ENCODE peak calls at places on chromosomes 2 and 18, in ten cellular contexts. F, U, Y, J, C, P, V, I, N and H are unnamed samples.

GRCh38 chr2:144183744-144184143 is 336.2 kb downstream of the ZEB2 start:
- DNase-seq in V (no peak), P (peak), Y (peak), J (peak), I (no peak), C (peak), N (peak), F (no peak), U (no peak), H (no peak)

GRCh38 chr2:176612736-176613135 is 343.5 kb downstream of the MTX2 start:
- DNase-seq in J (no peak), I (peak), P (peak), F (no peak), Y (no peak), C (no peak), V (no peak), U (no peak), N (no peak), H (no peak)

GRCh38 chr2:61670591-61671503 is 132.7 kb upstream of the XPO1 start:
- DNase-seq in F (peak), C (peak), V (no peak), N (peak), P (peak), I (peak), U (peak), Y (no peak), J (no peak), H (no peak)

GRCh38 chr2:229071292-229071976 is 199.7 kb downstream of the PID1 start:
- DNase-seq in I (no peak), P (no peak), F (no peak), Y (no peak), N (no peak), C (no peak), J (no peak), V (no peak), U (peak), H (no peak)

GRCh38 chr2:128448331-128449225 is 129.9 kb upstream of the HS6ST1 start:
- DNase-seq in V (peak), P (no peak), N (no peak), U (no peak), F (no peak), J (no peak), C (no peak), I (no peak), Y (no peak), H (peak)

GRCh38 chr2:44169155-44169898 is 652 bp downstream of the PPM1B start:
- DNase-seq in C (peak), J (peak), Y (peak), P (peak), F (peak), U (peak), V (no peak), I (peak), N (peak), H (peak)

GRCh38 chr2:8168876-8169275 is 513.0 kb upstream of the ID2 start:
- DNase-seq in U (peak), C (no peak), J (no peak), F (no peak), V (no peak), N (peak), P (no peak), Y (no peak), I (no peak), H (no peak)

GRCh38 chr2:120346667-120347358 is 877 bp downstream of the INHBB start:
- DNase-seq in I (peak), C (no peak), V (no peak), F (no peak), Y (no peak), P (peak), J (no peak), U (peak), N (peak), H (no peak)

GRCh38 chr2:138217975-138218773 is 253.9 kb downstream of the HNMT start:
- DNase-seq in N (no peak), F (no peak), P (no peak), U (no peak), Y (no peak), I (no peak), J (no peak), V (no peak), C (no peak), H (no peak)

GRCh38 chr2:177275671-177276070 is 11.1 kb upstream of the NFE2L2 start:
- DNase-seq in J (no peak), I (no peak), C (no peak), Y (no peak), U (peak), V (no peak), F (no peak), P (no peak), N (peak), H (no peak)

GRCh38 chr2:182522930-182523541 is 96.2 kb upstream of the PDE1A start:
- DNase-seq in F (no peak), N (no peak), V (no peak), P (no peak), J (peak), C (no peak), Y (no peak), U (no peak), I (no peak), H (no peak)

GRCh38 chr2:142617461-142617860 is 260.0 kb upstream of the KYNU start:
- DNase-seq in N (no peak), C (no peak), P (no peak), Y (no peak), U (no peak), J (no peak), I (peak), F (no peak), V (no peak), H (no peak)

GRCh38 chr2:233358864-233359386 is 4.6 kb downstream of the DGKD start:
- DNase-seq in I (no peak), Y (no peak), J (no peak), V (no peak), C (no peak), U (no peak), F (no peak), N (no peak), P (no peak), H (no peak)

GRCh38 chr2:208025814-208026184 is 472 bp upstream of the PLEKHM3 start:
- DNase-seq in Y (peak), C (peak), F (no peak), I (no peak), P (no peak), U (no peak), J (no peak), N (no peak), V (no peak), H (no peak)

GRCh38 chr2:216181351-216181750 is 72.2 kb downstream of the XRCC5 start:
- DNase-seq in V (no peak), N (no peak), C (no peak), J (no peak), I (no peak), F (no peak), Y (no peak), P (peak), U (no peak), H (no peak)

GRCh38 chr2:26696352-26696816 is 3.9 kb downstream of the KCNK3 start:
- DNase-seq in V (no peak), F (no peak), U (peak), J (no peak), P (peak), N (peak), Y (no peak), C (no peak), I (peak), H (no peak)

GRCh38 chr2:189783451-189783926 is 650 bp downstream of the ORMDL1 start:
- DNase-seq in N (peak), I (no peak), V (no peak), J (no peak), F (no peak), P (no peak), U (peak), C (peak), Y (no peak), H (no peak)

GRCh38 chr2:17879137-17879912 is 858 bp downstream of the KCNS3 start:
- DNase-seq in C (no peak), J (peak), P (peak), V (peak), U (peak), N (peak), I (peak), Y (no peak), F (peak), H (no peak)

GRCh38 chr2:234840336-234840735 is 111.5 kb upstream of the SH3BP4 start:
- DNase-seq in Y (no peak), J (peak), N (peak), C (no peak), I (peak), V (no peak), F (no peak), P (peak), U (peak), H (no peak)

GRCh38 chr2:178101321-178102079 is 10.7 kb upstream of the RBM45 start:
- DNase-seq in C (no peak), N (peak), I (peak), U (no peak), P (no peak), F (no peak), Y (no peak), V (no peak), J (no peak), H (no peak)

GRCh38 chr2:46144133-46144800 is 152.9 kb upstream of the EPAS1 start:
- DNase-seq in C (no peak), P (no peak), U (no peak), I (no peak), J (no peak), V (no peak), N (no peak), Y (no peak), F (no peak), H (no peak)

GRCh38 chr2:70897203-70897976 is 38.3 kb upstream of the ATP6V1B1 start:
- DNase-seq in Y (no peak), V (no peak), J (no peak), U (no peak), I (no peak), N (no peak), C (no peak), F (no peak), P (no peak), H (peak)

GRCh38 chr2:236507393-236508085 is 62.1 kb upstream of the ACKR3 start:
- DNase-seq in Y (peak), F (no peak), C (no peak), P (peak), N (no peak), J (peak), U (peak), V (no peak), I (peak), H (peak)

GRCh38 chr2:121236650-121237049 is 48.4 kb downstream of the TFCP2L1 start:
- DNase-seq in Y (no peak), I (no peak), P (no peak), J (no peak), C (no peak), V (no peak), N (no peak), F (no peak), U (no peak), H (no peak)

GRCh38 chr2:134774074-134774742 is 55.4 kb upstream of the TMEM163 start:
- DNase-seq in V (no peak), Y (no peak), F (no peak), P (peak), N (peak), C (no peak), U (peak), I (peak), J (no peak), H (no peak)

GRCh38 chr2:134774786-134775641 is 56.2 kb upstream of the TMEM163 start:
- DNase-seq in Y (no peak), N (no peak), J (no peak), I (peak), F (no peak), V (no peak), P (no peak), C (no peak), U (peak), H (no peak)

GRCh38 chr2:134773372-134774073 is 54.7 kb upstream of the TMEM163 start:
- DNase-seq in V (no peak), J (peak), F (no peak), C (no peak), I (no peak), N (no peak), Y (no peak), P (no peak), U (peak), H (no peak)

GRCh38 chr2:134772493-134773169 is 53.8 kb upstream of the TMEM163 start:
- DNase-seq in P (no peak), F (no peak), U (no peak), J (no peak), Y (no peak), C (no peak), N (no peak), I (peak), V (no peak), H (no peak)

GRCh38 chr2:134771313-134771801 is 52.6 kb upstream of the TMEM163 start:
- DNase-seq in P (no peak), J (no peak), N (no peak), F (no peak), I (no peak), V (no peak), C (no peak), Y (no peak), U (no peak), H (no peak)
- TF ChIP-seq CTCF in P (no peak), J (no peak), N (no peak), F (no peak), I (no peak), V (no peak), C (no peak), Y (no peak), U (no peak), H (no peak)

DNA sequence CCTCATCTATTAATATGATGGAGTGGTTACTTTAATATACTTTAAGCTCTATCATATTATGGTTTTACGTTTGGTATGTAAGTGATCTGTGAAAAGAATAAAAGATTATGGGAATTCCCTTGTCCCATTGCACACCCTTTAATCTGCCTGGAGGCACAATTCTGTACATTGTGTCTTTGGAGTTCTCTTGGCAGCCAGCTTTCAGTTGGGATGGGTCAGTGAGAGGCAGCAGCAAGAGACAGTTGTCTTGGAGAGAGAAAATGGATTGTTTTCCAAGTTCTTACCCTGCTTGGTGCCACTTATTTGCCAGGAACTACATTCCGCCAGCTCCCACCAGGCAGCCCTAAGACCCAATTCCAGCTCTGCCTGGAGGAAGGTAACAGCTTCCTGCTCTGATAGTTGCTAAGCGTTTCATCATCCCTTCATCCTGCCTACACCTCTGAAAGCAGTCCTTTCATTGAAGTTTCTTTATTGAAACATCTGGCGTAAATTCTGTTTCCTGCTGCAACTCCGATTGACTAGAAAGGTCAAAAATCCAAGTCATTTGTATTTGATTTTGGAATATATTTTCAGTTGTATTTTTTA is 365.2 kb downstream of the AKAIN1 start:
- DNase-seq in Y (no peak), U (no peak), P (no peak), C (no peak), I (peak), F (no peak), N (no peak), V (no peak), J (peak), H (no peak)
- TF ChIP-seq CTCF in Y (no peak), U (no peak), P (no peak), C (no peak), I (no peak), F (no peak), N (no peak), V (no peak), J (no peak), H (no peak)

DNA sequence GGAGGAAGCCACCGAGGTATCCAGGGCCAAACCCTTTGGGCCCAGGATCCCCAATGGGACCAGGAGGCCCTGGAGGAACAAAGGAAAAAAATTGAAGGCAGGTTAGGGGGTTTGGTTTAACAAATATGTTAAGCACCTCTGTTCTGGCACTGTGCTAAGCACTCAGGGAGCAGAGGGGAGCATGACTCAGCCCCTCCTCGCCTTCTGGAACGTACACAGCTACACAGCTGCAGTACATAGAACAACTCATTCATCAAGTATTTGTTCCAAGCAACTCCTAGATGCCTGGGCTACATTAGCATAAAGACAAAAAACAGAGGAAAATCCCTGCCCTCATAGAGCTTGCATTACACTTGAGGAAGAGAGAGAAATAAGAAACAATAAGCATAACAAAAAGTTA is 153.6 kb downstream of the COL4A4 start:
- DNase-seq in I (peak), Y (no peak), V (no peak), J (no peak), C (no peak), N (peak), U (peak), P (no peak), F (no peak), H (no peak)
- TF ChIP-seq CTCF in I (no peak), Y (no peak), V (no peak), J (no peak), C (no peak), N (no peak), U (no peak), P (no peak), F (no peak), H (no peak)

GRCh38 chr2:191869178-191869577 is 22.3 kb upstream of the CAVIN2 start:
- DNase-seq in C (peak), I (peak), J (peak), V (no peak), Y (no peak), U (no peak), P (peak), F (no peak), N (peak), H (no peak)
- TF ChIP-seq CTCF in C (peak), I (peak), J (peak), V (no peak), Y (no peak), U (peak), P (peak), F (no peak), N (peak), H (peak)

GRCh38 chr2:171728989-171729951 is 42.0 kb downstream of the DYNC1I2 start:
- DNase-seq in Y (no peak), C (no peak), V (no peak), F (no peak), I (no peak), J (no peak), N (no peak), P (no peak), U (no peak), H (no peak)
- TF ChIP-seq CTCF in Y (no peak), C (no peak), V (no peak), F (no peak), I (no peak), J (no peak), N (no peak), P (no peak), U (no peak), H (no peak)

DNA sequence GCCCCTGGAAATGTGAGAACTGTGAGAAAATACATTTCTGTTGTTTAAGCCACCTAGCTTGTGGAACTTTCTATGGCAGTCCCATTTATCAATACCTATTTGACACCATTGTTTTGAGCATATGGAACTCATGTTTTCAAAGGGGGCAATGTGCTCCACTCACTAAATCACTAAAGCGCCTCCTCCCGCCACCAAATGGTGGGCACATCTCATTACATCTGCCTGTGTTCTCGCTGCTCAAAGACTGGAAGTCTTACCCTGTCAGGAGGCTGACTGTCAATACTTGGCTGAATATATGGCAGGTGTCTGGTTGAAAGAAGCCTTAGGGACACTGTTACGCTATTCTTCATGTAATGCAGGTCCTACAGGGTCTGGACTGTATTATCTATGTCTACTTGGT is 767.7 kb downstream of the TSN start:
- DNase-seq in Y (no peak), J (no peak), I (no peak), C (no peak), N (no peak), V (no peak), P (no peak), F (no peak), U (no peak), H (no peak)
- TF ChIP-seq CTCF in Y (no peak), J (no peak), I (no peak), C (no peak), N (no peak), V (no peak), P (no peak), F (no peak), U (no peak), H (no peak)

DNA sequence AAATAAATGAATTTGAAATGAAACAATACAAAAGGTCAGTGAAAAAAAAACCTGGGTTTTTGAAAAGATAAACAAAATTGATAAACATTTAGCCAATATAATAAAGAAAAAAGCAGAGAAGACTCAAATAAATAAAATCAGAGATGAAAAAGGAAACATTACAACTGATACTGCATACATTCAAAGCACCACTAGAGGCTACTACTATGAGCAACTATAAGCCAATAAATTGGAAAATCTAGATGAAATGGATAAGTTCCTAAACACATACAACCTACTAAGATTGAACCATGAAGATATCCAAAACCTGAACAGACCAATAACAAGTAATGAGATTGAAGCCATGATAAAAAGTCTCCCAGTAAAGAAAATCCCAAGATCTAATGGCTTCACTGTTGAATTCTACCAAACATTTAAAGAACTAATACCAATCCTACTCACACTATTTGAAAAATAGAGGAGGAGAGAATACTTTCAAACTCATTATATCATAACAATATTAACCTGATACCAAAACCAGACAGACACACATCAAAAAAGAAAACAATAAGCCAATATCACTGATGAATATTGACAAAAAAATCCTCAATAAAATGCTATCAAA is 80.8 kb upstream of the CERS6 start:
- DNase-seq in I (no peak), F (no peak), P (no peak), V (no peak), C (no peak), N (no peak), J (no peak), U (peak), Y (no peak), H (no peak)
- TF ChIP-seq CTCF in I (peak), F (no peak), P (peak), V (no peak), C (peak), N (no peak), J (peak), U (peak), Y (no peak), H (peak)

DNA sequence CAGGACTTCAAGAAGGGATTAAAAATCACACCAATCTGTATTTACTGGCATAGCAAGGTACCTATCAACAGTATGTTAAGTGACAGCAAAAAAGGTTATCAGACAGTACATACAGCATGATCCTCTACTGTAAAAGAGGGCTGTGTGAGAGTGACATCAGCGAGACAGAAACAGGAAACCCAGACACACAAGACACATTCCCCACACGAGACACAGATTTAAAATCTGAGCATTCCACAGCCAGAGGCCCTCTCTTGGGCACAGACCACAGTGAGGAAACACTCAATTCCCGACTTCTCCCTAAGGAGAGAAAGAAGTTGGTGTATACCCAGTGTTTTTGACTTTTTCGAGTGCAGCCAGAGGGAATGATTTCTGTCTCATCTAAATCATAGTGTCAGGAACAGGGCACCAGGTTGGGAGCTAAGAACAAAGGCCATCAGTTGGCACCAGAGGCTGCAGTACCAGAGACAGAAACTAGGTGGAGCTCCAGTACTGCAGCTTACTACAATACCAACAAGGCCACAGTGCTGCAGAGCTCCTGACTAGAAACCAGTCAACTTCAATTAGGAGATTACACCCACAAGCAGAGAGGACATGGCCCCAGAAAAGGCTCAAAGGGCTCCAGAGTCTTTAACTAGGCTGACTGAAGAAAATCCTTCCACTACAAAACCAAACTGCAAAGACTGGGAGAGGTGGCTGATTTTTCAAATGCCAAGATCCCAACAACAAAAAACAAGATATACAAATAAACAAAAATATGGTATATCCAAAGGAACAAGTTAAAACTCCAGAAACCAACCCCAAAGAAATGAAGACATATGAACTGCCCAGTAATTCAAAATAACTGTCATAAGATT is 41.0 kb downstream of the UNC50 start:
- DNase-seq in P (peak), N (peak), C (peak), F (peak), U (peak), J (peak), Y (peak), V (peak), I (peak), H (peak)
- TF ChIP-seq CTCF in P (peak), N (peak), C (peak), F (peak), U (peak), J (peak), Y (peak), V (peak), I (peak), H (peak)